ENCODE peak calls at places on chromosome 20, in six cellular contexts. C is iris pigment epithelial cell, M is IMR-90, E is ecto neural progenitor cell, Y is amygdala, O is fibroblast of mammary gland. S is an unnamed sample.

GRCh38 chr20:62861732-62862336 is at the start of gene TCFL5:
- DNase-seq in Y (peak), O (peak), M (peak), E (peak), C (peak), S (peak)

GRCh38 chr20:37267684-37268313 is 6.2 kb upstream of the GHRH start:
- DNase-seq in Y (peak), C (no peak), E (no peak), O (no peak), M (no peak), S (no peak)

GRCh38 chr20:13425401-13425800 is 204.3 kb downstream of the ISM1 start:
- DNase-seq in Y (no peak), O (no peak), M (no peak), C (no peak), E (no peak), S (no peak)

GRCh38 chr20:53579581-53580375 is 13.9 kb downstream of the ZNF217 start:
- DNase-seq in M (peak), Y (no peak), E (no peak), O (peak), C (peak), S (peak)

GRCh38 chr20:35368616-35369423 is 43.0 kb downstream of the UQCC1 start:
- DNase-seq in C (peak), M (no peak), Y (no peak), O (no peak), E (no peak), S (no peak)

GRCh38 chr20:43916875-43917371 is 2.3 kb downstream of the TOX2 start:
- DNase-seq in O (peak), M (peak), C (peak), Y (no peak), E (no peak), S (no peak)

GRCh38 chr20:41398408-41398807 is 31.8 kb upstream of the EMILIN3 start:
- DNase-seq in C (peak), M (peak), Y (no peak), O (no peak), E (no peak), S (no peak)

GRCh38 chr20:8427419-8428065 is 295.5 kb downstream of the PLCB1 start:
- DNase-seq in E (no peak), C (peak), M (peak), Y (no peak), O (no peak), S (no peak)

GRCh38 chr20:57087102-57087501 is 179.3 kb downstream of the BMP7 start:
- DNase-seq in C (no peak), E (no peak), Y (no peak), O (no peak), M (no peak), S (no peak)

GRCh38 chr20:36969478-36970186 is 18.1 kb upstream of the SAMHD1 start:
- DNase-seq in Y (no peak), E (no peak), M (no peak), C (no peak), O (no peak), S (peak)

GRCh38 chr20:62368629-62369507 is 1.8 kb upstream of the LAMA5 start:
- DNase-seq in O (peak), M (peak), E (peak), Y (no peak), C (no peak), S (no peak)

GRCh38 chr20:31602779-31603441 is 2.2 kb upstream of the ID1 start:
- DNase-seq in O (peak), C (peak), Y (no peak), E (no peak), M (peak), S (peak)

GRCh38 chr20:17882834-17883591 is 85.6 kb downstream of the SNX5 start:
- DNase-seq in O (no peak), C (no peak), E (no peak), Y (no peak), M (no peak), S (no peak)